ENCODE peak calls at places on chromosomes 7 and 10, in five cellular contexts. J is prostate gland, R is left ventricle myocardium inferior, L is ascending aorta, F is fibroblast of lung. X is an unnamed sample.

GRCh38 chr10:118447478-118447877 is 105.4 kb upstream of the FAM204A start:
- DNase-seq in F (peak; percentile 4), L (no peak), R (peak; percentile 42), J (peak; percentile 19), X (peak; percentile 18)

GRCh38 chr7:88789480-88790064 is 6.0 kb downstream of the TEX47 start:
- DNase-seq in R (no peak), L (no peak), F (peak; percentile 23), J (no peak), X (no peak)

GRCh38 chr7:35799846-35800717 is 775 bp upstream of the SEPTIN7 start:
- DNase-seq in L (peak; percentile 42), R (peak; percentile 87), J (peak; percentile 77), F (peak; percentile 91), X (peak; percentile 90)

GRCh38 chr10:46220872-46221538 is 65.8 kb upstream of the ANTXRL start:
- DNase-seq in F (no peak), R (no peak), J (no peak), L (no peak), X (no peak)

GRCh38 chr7:70812511-70812910 is 319.4 kb upstream of the GALNT17 start:
- DNase-seq in L (no peak), F (no peak), R (no peak), J (no peak), X (no peak)

GRCh38 chr7:116433246-116433645 is 66.3 kb upstream of the CAV2 start:
- DNase-seq in J (no peak), L (no peak), R (no peak), F (peak; percentile 26), X (no peak)

GRCh38 chr10:120945182-120945581 is 94.0 kb downstream of the WDR11 start:
- DNase-seq in L (no peak), J (no peak), F (no peak), R (no peak), X (no peak)

GRCh38 chr7:79930604-79931003 is 204.0 kb upstream of the GNAI1 start:
- DNase-seq in J (no peak), L (no peak), R (no peak), F (no peak), X (no peak)

GRCh38 chr7:57305192-57305748 is 144.7 kb upstream of the ZNF716 start:
- DNase-seq in J (no peak), F (no peak), R (no peak), L (no peak), X (no peak)

DNA sequence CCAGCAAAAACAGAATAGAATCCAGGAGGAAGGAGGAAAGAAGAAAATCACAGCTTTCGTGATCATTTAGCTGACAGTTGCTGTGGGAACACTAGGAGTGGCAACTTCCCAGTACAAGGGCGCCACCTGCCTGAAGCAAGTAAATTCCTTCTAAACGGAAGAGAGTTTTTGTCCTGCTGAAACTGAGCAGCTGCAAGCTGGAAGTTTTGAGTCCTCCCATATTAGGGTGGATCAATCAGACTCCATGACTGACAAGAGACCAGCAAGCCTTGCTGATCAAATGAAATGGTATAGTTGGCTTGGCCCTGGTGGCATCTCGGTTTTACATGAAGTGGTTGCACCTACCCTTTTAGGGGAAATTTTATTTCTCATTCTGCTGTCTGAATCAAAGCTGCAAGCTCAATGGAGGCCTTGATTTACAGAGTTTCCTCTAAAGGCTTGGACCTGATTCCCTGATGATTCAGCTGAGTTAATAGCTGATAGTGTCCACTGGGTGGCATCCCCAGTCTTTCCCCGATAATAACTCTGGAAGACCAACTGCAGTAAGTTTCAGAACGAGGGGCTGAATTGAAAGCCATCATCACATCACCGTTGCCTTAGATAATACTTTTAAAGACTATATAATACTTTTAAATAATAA is 299.6 kb downstream of the HGF start:
- DNase-seq in J (peak; percentile 56), R (peak; percentile 51), F (peak; percentile 82), L (no peak), X (peak; percentile 82)
- TF ChIP-seq CTCF in J (peak; percentile 73), R (peak; percentile 73), F (peak; percentile 76), L (peak; percentile 50), X (peak; percentile 82)

GRCh38 chr10:11823989-11824346 is 812 bp downstream of the PROSER2 start:
- DNase-seq in L (no peak), F (peak; percentile 18), J (no peak), R (no peak), X (no peak)

GRCh38 chr10:11825796-11826414 is 2.7 kb downstream of the PROSER2 start:
- DNase-seq in F (no peak), L (no peak), J (peak; percentile 8), R (no peak), X (no peak)

GRCh38 chr10:11823122-11823988 is at the start of gene PROSER2:
- DNase-seq in R (peak; percentile 51), L (no peak), F (peak; percentile 55), J (peak; percentile 64), X (no peak)

GRCh38 chr10:11822809-11823121 is 391 bp upstream of the PROSER2 start:
- DNase-seq in F (no peak), L (no peak), J (no peak), R (no peak), X (no peak)

DNA sequence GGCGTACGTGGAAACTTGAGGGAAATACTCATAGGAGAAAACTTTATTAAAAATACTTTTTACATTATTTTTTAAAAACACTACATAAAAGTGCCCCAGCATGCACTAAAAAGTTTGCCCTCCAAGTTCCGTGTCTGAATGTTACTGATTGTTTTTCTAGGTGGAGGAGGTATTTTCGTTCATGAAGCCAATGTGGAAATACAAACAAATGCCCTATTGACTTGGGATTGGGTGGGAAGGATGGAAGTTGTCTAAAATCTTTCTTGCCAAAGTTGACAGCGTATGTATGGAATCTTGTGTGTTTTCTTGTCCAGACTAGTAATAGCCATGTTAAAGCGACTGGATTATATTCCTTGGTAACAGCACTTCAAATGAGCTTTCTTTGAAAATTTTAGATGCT is 1.2 kb downstream of the PROSER2 start:
- DNase-seq in L (no peak), F (peak; percentile 22), J (peak; percentile 9), R (no peak), X (no peak)
- H3K4me3 ChIP-seq in L (peak overlapping the region; percentile 81), F (peak overlapping the region; percentile 74), J (peak overlapping the region; percentile 96), R (peak overlapping the region; percentile 86), X (no peak overlapping the region)

GRCh38 chr7:155681663-155682062 is 37.2 kb downstream of the RBM33 start:
- DNase-seq in R (no peak), L (no peak), F (no peak), J (no peak), X (no peak)
- H3K4me1 ChIP-seq in R (peaks cover 48% of the 10 kb centered on the region), L (no peaks in the 10 kb centered on the region), F (no peaks in the 10 kb centered on the region), J (no peaks in the 10 kb centered on the region), X (peaks cover 6% of the 10 kb centered on the region)

GRCh38 chr7:129401968-129402860 is 32.0 kb upstream of the STRIP2 start:
- DNase-seq in R (no peak), L (no peak), F (no peak), J (no peak), X (no peak)
- TF ChIP-seq CTCF in R (no peak), L (no peak), F (no peak), J (no peak), X (peak; percentile 29)

DNA sequence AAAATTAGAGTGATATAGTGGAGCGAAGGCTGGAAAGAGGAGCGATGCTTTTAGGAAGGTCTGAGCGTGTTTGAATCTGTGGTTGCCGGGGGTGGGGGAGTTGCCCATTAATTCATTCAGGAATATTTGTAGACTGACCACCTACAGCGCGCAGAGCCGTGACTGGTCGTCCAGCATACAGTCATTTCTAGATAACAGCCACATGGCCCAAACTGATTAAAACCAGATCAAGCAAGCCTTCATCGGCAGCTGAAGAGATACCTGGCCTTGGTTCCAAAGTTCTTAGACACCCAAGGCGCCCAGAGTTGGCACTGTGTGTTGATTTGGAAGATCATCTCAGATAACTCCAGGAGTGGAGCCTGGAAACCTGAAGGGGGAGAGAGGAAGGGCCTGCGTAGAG is 1.7 kb downstream of the PROSER2 start:
- DNase-seq in J (peak; percentile 35), R (no peak), F (no peak), L (no peak), X (no peak)
- H3K4me3 ChIP-seq in J (peak overlapping the region; percentile 96), R (peak overlapping the region; percentile 86), F (no peak overlapping the region), L (no peak overlapping the region), X (no peak overlapping the region)

GRCh38 chr10:11181996-11182395 is 164.3 kb downstream of the CELF2 start:
- DNase-seq in F (no peak), R (peak; percentile 73), L (peak; percentile 50), J (no peak), X (no peak)

GRCh38 chr10:11180228-11180627 is 162.6 kb downstream of the CELF2 start:
- DNase-seq in L (no peak), J (no peak), R (no peak), F (no peak), X (no peak)

GRCh38 chr10:11183000-11183399 is 165.3 kb downstream of the CELF2 start:
- DNase-seq in J (no peak), F (no peak), L (no peak), R (no peak), X (no peak)

GRCh38 chr10:11186330-11186729 is 168.7 kb downstream of the CELF2 start:
- DNase-seq in F (no peak), L (no peak), J (no peak), R (no peak), X (no peak)

GRCh38 chr10:11184093-11184492 is 166.4 kb downstream of the CELF2 start:
- DNase-seq in L (no peak), J (no peak), F (no peak), R (no peak), X (no peak)
- H3K4me1 ChIP-seq in L (peaks cover 5% of the 10 kb centered on the region), J (no peaks in the 10 kb centered on the region), F (no peaks in the 10 kb centered on the region), R (peaks cover 58% of the 10 kb centered on the region), X (no peaks in the 10 kb centered on the region)

DNA sequence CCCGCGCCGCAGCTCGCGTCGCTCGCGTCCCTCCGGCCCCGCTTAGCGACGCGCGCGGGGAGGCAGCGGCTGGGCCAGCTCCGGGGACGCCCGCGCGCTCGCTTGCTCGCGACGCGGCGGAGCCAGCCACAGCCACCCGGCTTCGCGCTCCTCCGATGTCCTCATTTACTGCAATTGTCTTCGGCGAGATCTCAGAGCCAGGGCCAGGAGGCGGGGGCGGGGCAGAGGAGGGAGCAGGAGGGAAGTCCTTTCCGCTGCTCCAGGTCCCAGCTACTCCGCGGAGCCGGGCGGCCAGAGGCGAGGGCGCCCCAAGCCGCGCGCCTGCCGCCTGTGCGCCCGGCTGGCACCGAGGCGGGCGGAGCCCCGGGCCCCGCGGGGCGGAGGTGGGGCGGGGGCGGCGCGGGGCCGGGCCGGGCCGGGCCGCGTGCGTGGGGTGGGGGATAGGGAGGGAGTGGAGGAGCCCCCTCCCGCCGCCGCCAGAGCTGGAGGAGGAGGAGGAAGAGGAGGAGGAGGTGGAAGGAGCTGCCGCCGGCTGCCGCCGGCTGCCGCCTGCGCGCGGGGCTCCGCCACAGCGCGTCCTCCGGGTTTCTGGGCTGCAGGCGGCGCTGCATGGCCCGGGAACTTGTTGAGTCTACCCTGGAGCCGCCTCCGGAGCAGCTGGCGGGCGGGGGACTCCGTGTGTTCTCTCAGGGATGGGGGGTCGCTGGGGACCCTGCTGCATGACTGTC is at the start of gene INSYN2A:
- DNase-seq in L (no peak), J (no peak), F (peak; percentile 60), R (peak; percentile 32), X (peak; percentile 24)
- TF ChIP-seq CTCF in L (no peak), J (no peak), F (peak; percentile 22), R (peak; percentile 19), X (peak; percentile 21)

DNA sequence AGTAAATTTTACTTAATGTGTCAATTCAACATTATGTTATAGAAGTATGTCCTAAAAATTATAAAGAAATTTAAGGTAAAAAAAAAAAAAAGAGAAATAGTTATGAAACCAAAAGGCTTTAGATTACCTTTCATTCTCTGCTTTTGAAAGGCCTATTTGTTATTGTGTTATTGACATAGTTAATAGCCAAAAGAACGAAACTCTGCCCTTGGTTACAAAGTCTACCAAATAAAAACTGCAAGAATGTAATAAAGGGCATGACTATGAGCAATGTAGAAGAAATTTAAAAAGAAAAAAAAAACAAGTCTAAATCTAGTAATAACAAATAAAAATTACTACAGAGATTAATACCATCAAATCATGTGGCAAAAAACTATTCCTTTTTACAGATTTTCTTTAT is 10.6 kb downstream of the ACBD5 start:
- DNase-seq in R (no peak), F (no peak), L (no peak), J (no peak), X (no peak)
- H3K4me3 ChIP-seq in R (no peak overlapping the region), F (no peak overlapping the region), L (no peak overlapping the region), J (no peak overlapping the region), X (no peak overlapping the region)